ENCODE peak calls at places on chromosomes 12 and 14, in four cellular contexts. M is neural progenitor cell, Y is hepatocyte, E is left lung. W is an unnamed sample.
A peak's percentile ranks its signal among the peaks of the same experiment; 100 is the strongest.

GRCh38 chr12:116454950-116455447 is 104.2 kb upstream of the MAP1LC3B2 start:
- DNase-seq in M (no peak), Y (peak; percentile 66), E (no peak), W (peak; percentile 95)

GRCh38 chr12:67433393-67434175 is 164.4 kb downstream of the CAND1 start:
- DNase-seq in Y (no peak), E (no peak), M (no peak), W (no peak)

GRCh38 chr14:100178691-100179090 is 19.2 kb upstream of the DEGS2 start:
- DNase-seq in E (peak; percentile 45), Y (no peak), M (no peak), W (peak; percentile 14)

GRCh38 chr14:69291891-69292586 is 32.1 kb downstream of the GALNT16 start:
- DNase-seq in Y (no peak), M (no peak), E (no peak), W (no peak)

GRCh38 chr14:77406086-77406485 is 17.2 kb downstream of the NOXRED1 start:
- DNase-seq in Y (no peak), E (no peak), M (no peak), W (no peak)

GRCh38 chr14:81516941-81517797 is 16.5 kb downstream of the SEL1L start:
- DNase-seq in E (no peak), M (peak; percentile 32), Y (peak; percentile 79), W (peak; percentile 34)

GRCh38 chr12:116236148-116236731 is 41.3 kb downstream of the MED13L start:
- DNase-seq in Y (peak; percentile 60), M (peak; percentile 68), E (no peak), W (no peak)

GRCh38 chr12:132141976-132142678 is 2.0 kb downstream of the DDX51 start:
- DNase-seq in Y (no peak), E (peak; percentile 71), M (no peak), W (peak; percentile 73)

GRCh38 chr14:94388027-94388895 is at the start of gene SERPINA1:
- DNase-seq in E (peak; percentile 83), M (no peak), Y (peak; percentile 85), W (no peak)

GRCh38 chr12:50050119-50050385 is 7.3 kb upstream of the ASIC1 start:
- DNase-seq in E (no peak), Y (no peak), M (no peak), W (no peak)

GRCh38 chr12:94673951-94674570 is 23.7 kb upstream of the TMCC3 start:
- DNase-seq in E (no peak), Y (no peak), M (no peak), W (no peak)

GRCh38 chr12:89098390-89099102 is 253.8 kb downstream of the DUSP6 start:
- DNase-seq in Y (peak; percentile 13), M (peak; percentile 49), E (peak; percentile 71), W (no peak)

GRCh38 chr12:124554429-124555029 is 12.9 kb downstream of the NCOR2 start:
- DNase-seq in M (no peak), Y (no peak), E (peak; percentile 69), W (peak; percentile 79)

GRCh38 chr12:2386566-2386965 is 333.8 kb downstream of the CACNA1C start:
- DNase-seq in M (no peak), E (no peak), Y (no peak), W (no peak)

GRCh38 chr12:89965993-89966392 is 257.4 kb upstream of the ATP2B1 start:
- DNase-seq in M (no peak), E (no peak), Y (no peak), W (no peak)

GRCh38 chr12:2354151-2354991 is 301.6 kb downstream of the CACNA1C start:
- DNase-seq in M (peak; percentile 64), Y (no peak), E (no peak), W (no peak)

GRCh38 chr12:10362325-10362724 is 27.5 kb downstream of the KLRK1 start:
- DNase-seq in M (no peak), Y (no peak), E (no peak), W (no peak)

GRCh38 chr12:63400746-63401145 is 249.7 kb upstream of the AVPR1A start:
- DNase-seq in E (no peak), M (no peak), Y (peak; percentile 51), W (peak; percentile 17)

GRCh38 chr14:56490379-56490778 is 89.2 kb upstream of the TMEM260 start:
- DNase-seq in E (no peak), M (peak; percentile 71), Y (peak; percentile 66), W (no peak)

GRCh38 chr12:61385771-61386170 is 874.4 kb upstream of the USP15 start:
- DNase-seq in M (no peak), Y (no peak), E (no peak), W (no peak)

GRCh38 chr14:103702095-103702494 is 13.2 kb downstream of the XRCC3 start:
- DNase-seq in E (peak; percentile 67), Y (no peak), M (no peak), W (no peak)

GRCh38 chr12:74105434-74105833 is 432.2 kb upstream of the ATXN7L3B start:
- DNase-seq in M (no peak), E (no peak), Y (no peak), W (no peak)

GRCh38 chr14:21308479-21309237 is 28.8 kb downstream of the RPGRIP1 start:
- DNase-seq in E (no peak), Y (peak; percentile 94), M (peak; percentile 97), W (no peak)

GRCh38 chr14:88614218-88614907 is 51.5 kb downstream of the ZC3H14 start:
- DNase-seq in M (no peak), E (no peak), Y (no peak), W (no peak)

GRCh38 chr14:59085207-59085739 is 103.2 kb upstream of the DAAM1 start:
- DNase-seq in Y (no peak), E (no peak), M (peak; percentile 53), W (no peak)

GRCh38 chr14:54175298-54175942 is 218.8 kb upstream of the BMP4 start:
- DNase-seq in E (no peak), Y (peak; percentile 88), M (peak; percentile 83), W (no peak)

GRCh38 chr12:29451886-29452285 is 45.6 kb downstream of the OVCH1 start:
- DNase-seq in Y (no peak), M (no peak), E (no peak), W (no peak)

GRCh38 chr12:10179871-10180270 is 1.0 kb downstream of the TMEM52B start:
- DNase-seq in E (no peak), Y (no peak), M (no peak), W (peak; percentile 37)

GRCh38 chr14:89351364-89351957 is 65.6 kb downstream of the FOXN3 start:
- DNase-seq in Y (peak; percentile 51), M (peak; percentile 22), E (no peak), W (peak; percentile 76)

GRCh38 chr14:60647081-60647836 is 2.0 kb downstream of the SIX1 start:
- DNase-seq in Y (peak; percentile 14), M (peak; percentile 80), E (peak; percentile 67), W (peak; percentile 90)

GRCh38 chr14:97705976-97706375 is 908.8 kb downstream of the VRK1 start:
- DNase-seq in M (no peak), E (no peak), Y (no peak), W (no peak)
- H3K4me1 ChIP-seq in M (no peaks in the 10 kb centered on the region), E (peaks cover 9% of the 10 kb centered on the region), Y (no peaks in the 10 kb centered on the region), W (no peaks in the 10 kb centered on the region)

DNA sequence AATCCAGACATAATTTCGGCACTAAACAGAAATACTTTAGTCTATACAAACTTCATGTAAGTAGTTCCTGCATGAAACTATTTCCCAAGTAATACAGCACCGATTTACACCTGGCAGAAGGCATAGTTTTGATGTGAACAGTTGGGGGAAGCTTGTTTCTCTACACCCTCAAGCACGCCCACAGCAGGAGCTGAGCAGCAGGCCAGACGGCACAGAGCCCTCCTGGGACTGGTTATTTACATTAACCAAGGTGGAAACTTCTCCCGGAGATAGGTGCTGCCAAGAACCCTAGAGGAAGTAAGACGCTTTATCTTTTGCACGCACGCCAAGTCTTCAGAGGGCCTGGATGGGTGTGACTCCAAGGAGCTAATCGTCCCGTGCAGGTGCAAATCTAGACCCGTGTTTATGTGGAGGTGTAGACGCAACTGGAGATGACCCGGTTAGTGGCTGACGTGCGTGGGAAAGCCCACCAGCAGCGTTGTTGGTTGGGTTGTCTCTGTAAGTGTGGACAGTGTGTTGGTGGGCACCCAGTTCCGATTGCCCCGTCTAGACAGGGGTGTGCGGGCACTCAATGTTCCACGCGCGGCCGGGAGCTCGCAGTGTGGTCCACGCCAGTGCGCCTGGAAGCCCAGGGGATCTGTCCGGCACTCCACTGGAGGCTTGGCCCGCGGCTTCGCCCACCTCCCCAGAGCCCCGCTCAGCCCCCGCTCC is 767 bp upstream of the TCP11L2 start:
- DNase-seq in Y (peak; percentile 87), M (peak; percentile 50), E (peak; percentile 79), W (peak; percentile 47)
- TF ChIP-seq CTCF in Y (no peak), M (no peak), E (no peak), W (no peak)

GRCh38 chr12:52122904-52123303 is 43.4 kb downstream of the SMIM41 start:
- DNase-seq in Y (no peak), M (no peak), E (no peak), W (no peak)

GRCh38 chr12:52121848-52122838 is 42.6 kb downstream of the SMIM41 start:
- DNase-seq in M (peak; percentile 85), E (peak; percentile 90), Y (peak; percentile 85), W (peak; percentile 96)

GRCh38 chr12:52120951-52121847 is 41.7 kb downstream of the SMIM41 start:
- DNase-seq in Y (no peak), E (no peak), M (no peak), W (no peak)

GRCh38 chr12:52125499-52125900 is 46.0 kb downstream of the SMIM41 start:
- DNase-seq in E (no peak), Y (no peak), M (peak; percentile 56), W (no peak)

DNA sequence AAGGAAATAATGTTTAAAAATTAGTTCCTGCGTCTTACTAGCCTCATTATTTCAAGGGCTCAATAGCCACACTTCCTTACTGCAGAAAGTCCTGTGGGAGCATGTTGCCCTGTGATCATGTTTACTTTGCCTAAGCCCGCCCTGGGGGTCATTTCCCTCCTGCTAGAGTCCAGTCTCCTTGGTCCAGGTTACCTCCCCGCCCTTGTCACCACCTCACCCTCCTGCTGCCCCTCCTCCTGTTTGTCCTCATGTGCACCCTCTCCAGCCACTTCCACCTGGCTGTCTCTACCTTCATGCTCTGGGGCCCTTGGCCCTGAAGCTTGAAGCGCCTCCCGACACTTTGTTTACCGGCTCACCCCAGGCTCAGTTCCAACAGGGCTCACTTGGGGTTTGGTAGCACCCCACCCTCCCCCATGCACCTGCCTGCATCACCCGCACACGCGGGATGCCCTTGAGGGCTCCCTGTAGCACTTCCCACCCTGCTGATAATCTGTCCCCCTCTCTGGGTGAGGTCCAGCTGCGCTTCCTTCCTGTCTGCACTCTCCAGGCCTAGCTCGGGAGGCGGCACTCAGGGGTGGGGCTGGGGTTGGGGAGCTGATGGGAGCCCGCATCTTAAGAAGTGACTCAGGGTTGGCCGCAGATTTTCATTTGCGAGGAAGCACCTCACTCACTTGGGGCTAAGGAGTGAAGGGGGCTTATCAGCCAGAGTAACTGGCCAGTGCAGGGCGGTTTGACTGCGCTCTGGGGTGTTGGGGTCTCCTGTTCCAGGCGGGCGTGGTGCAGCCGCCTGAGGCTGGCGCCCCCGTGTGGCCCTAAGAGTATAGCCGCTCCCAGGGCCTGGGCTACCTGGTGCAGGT is 40.1 kb downstream of the SMIM41 start:
- DNase-seq in Y (peak; percentile 83), M (peak; percentile 93), E (no peak), W (no peak)
- H3K27ac ChIP-seq in Y (peak overlapping the region; percentile 9), M (no peak overlapping the region), E (no peak overlapping the region), W (no peak overlapping the region)

DNA sequence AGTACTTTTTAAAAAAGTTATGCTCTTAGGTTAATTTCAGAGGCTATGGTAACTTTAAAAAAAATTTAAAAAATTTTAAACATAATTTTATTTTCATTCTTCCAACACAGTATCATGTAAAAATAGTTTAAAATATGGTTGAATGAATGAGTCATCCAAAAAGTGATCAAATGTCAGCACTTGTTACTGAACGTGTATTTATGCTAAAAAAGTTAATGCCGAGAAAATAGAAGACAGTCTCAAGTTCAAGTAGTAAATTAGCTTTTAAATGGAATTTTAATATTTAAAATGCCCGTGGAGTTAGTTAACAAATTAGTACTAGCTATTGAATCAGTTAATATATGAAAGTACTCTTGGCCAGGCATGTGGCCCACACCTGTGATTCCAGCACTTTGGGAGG is 4.8 kb downstream of the AEBP2 start:
- DNase-seq in E (no peak), M (no peak), Y (no peak), W (no peak)
- H3K4me1 ChIP-seq in E (peaks cover 55% of the 10 kb centered on the region), M (peaks cover 20% of the 10 kb centered on the region), Y (peaks cover 12% of the 10 kb centered on the region), W (peaks cover 6% of the 10 kb centered on the region)